ENCODE peak calls at places on chromosomes 5 and 9, in seven cellular contexts. L is KG1, F is mesothelial cell of epicardium, H is mucosa of descending colon, B is erythroblast, S is NCI-H2029, Z is fibroblast of lung. O is an unnamed sample.

GRCh38 chr9:76077537-76077936 is 187.1 kb downstream of the PCSK5 start:
- DNase-seq in L (no peak), H (no peak), B (no peak), F (no peak), S (no peak), Z (no peak), O (no peak)

GRCh38 chr9:72579190-72579589 is 57.8 kb downstream of the TMC1 start:
- DNase-seq in H (peak; percentile 73), S (no peak), Z (peak; percentile 66), L (no peak), F (no peak), B (peak; percentile 75), O (no peak)

GRCh38 chr5:149406203-149406978 is 27.3 kb upstream of the IL17B start:
- DNase-seq in S (no peak), B (no peak), F (no peak), Z (peak; percentile 88), L (no peak), H (peak; percentile 66), O (no peak)

GRCh38 chr9:87564706-87565335 is 67.2 kb downstream of the DAPK1 start:
- DNase-seq in S (no peak), H (no peak), F (no peak), L (no peak), B (no peak), Z (no peak), O (no peak)

GRCh38 chr9:28378236-28378635 is 805.0 kb upstream of the C9orf72 start:
- DNase-seq in Z (no peak), F (no peak), B (no peak), L (no peak), H (no peak), S (no peak), O (no peak)

GRCh38 chr9:82781965-82782392 is 281.0 kb downstream of the RASEF start:
- DNase-seq in F (no peak), H (no peak), L (no peak), S (no peak), Z (peak; percentile 26), B (no peak), O (no peak)

GRCh38 chr5:173328896-173329369 is 719 bp upstream of the STC2 start:
- DNase-seq in H (no peak), Z (peak; percentile 66), B (peak; percentile 26), L (peak; percentile 42), F (peak; percentile 67), S (peak; percentile 24), O (no peak)

GRCh38 chr5:147558826-147559225 is 49.0 kb upstream of the DPYSL3 start:
- DNase-seq in H (no peak), Z (peak; percentile 79), S (peak; percentile 63), B (peak; percentile 26), F (no peak), L (no peak), O (no peak)

GRCh38 chr5:21807953-21808352 is 1045.2 kb downstream of the CDH12 start:
- DNase-seq in H (no peak), F (no peak), Z (no peak), L (no peak), B (no peak), S (peak; percentile 89), O (no peak)

GRCh38 chr9:78214492-78214891 is 21.4 kb upstream of the CEP78 start:
- DNase-seq in B (no peak), L (no peak), Z (no peak), H (no peak), F (no peak), S (no peak), O (no peak)

GRCh38 chr5:72895758-72896157 is 60.1 kb upstream of the FCHO2 start:
- DNase-seq in Z (no peak), S (no peak), F (no peak), B (no peak), L (no peak), H (no peak), O (no peak)

GRCh38 chr5:150261231-150261630 is 28.3 kb downstream of the CAMK2A start:
- DNase-seq in Z (no peak), L (no peak), S (no peak), F (no peak), H (no peak), B (no peak), O (no peak)

GRCh38 chr9:123954921-123955320 is 25.0 kb upstream of the DENND1A start:
- DNase-seq in Z (no peak), H (no peak), B (no peak), L (no peak), S (no peak), F (no peak), O (no peak)

GRCh38 chr5:19880430-19880829 is 107.6 kb downstream of the CDH18 start:
- DNase-seq in S (peak; percentile 22), L (no peak), F (no peak), H (no peak), Z (no peak), B (no peak), O (no peak)

GRCh38 chr5:126198509-126198908 is 224.7 kb upstream of the GRAMD2B start:
- DNase-seq in H (no peak), L (no peak), S (peak; percentile 18), F (no peak), B (no peak), Z (no peak), O (no peak)

GRCh38 chr5:180026320-180026719 is 45.2 kb downstream of the RNF130 start:
- DNase-seq in S (peak; percentile 89), H (no peak), F (no peak), L (no peak), Z (peak; percentile 86), B (peak; percentile 9), O (no peak)

GRCh38 chr5:139149477-139150199 is 48.5 kb downstream of the SIL1 start:
- DNase-seq in S (no peak), B (peak; percentile 12), H (no peak), F (no peak), L (no peak), Z (peak; percentile 85), O (no peak)

GRCh38 chr5:32225445-32225844 is 51.3 kb upstream of the GOLPH3 start:
- DNase-seq in L (no peak), B (no peak), S (no peak), Z (peak; percentile 35), F (no peak), H (no peak), O (no peak)

GRCh38 chr5:172171118-172171775 is 16.8 kb downstream of the STK10 start:
- DNase-seq in H (no peak), L (no peak), B (no peak), S (no peak), F (no peak), Z (no peak), O (no peak)

GRCh38 chr5:52989025-52989780 is at the start of gene ITGA2:
- DNase-seq in F (peak; percentile 64), Z (peak; percentile 66), H (peak; percentile 84), L (no peak), B (no peak), S (no peak), O (peak; percentile 78)

GRCh38 chr9:89435315-89435823 is 62.5 kb downstream of the SEMA4D start:
- DNase-seq in Z (no peak), S (no peak), L (no peak), F (no peak), B (peak; percentile 11), H (peak; percentile 93), O (peak; percentile 86)

GRCh38 chr5:42703238-42703637 is 53.4 kb upstream of the CCDC152 start:
- DNase-seq in L (no peak), Z (no peak), S (no peak), F (no peak), B (no peak), H (no peak), O (no peak)

GRCh38 chr9:114092336-114092735 is 6.8 kb downstream of the KIF12 start:
- DNase-seq in F (peak; percentile 29), S (no peak), B (no peak), L (no peak), H (no peak), Z (no peak), O (peak; percentile 46)